ENCODE peak calls at places on chromosome 14, in ten cellular contexts. D, J, V, L, O, K, Z, M, X and P are unnamed samples.
A peak's percentile ranks its signal among the peaks of the same experiment; 100 is the strongest.

GRCh38 chr14:54762296-54762695 is 140.3 kb downstream of the GCH1 start:
- DNase-seq in D (no peak), O (no peak), X (peak; percentile 18), Z (peak; percentile 20), M (no peak), K (no peak), L (no peak), V (no peak), J (no peak), P (no peak)

GRCh38 chr14:20468773-20469241 is 399 bp upstream of the PNP start:
- DNase-seq in X (no peak), M (no peak), K (no peak), L (peak; percentile 54), D (no peak), Z (peak; percentile 48), J (no peak), O (no peak), V (no peak), P (peak; percentile 30)

GRCh38 chr14:40447032-40447431 is 1014.8 kb upstream of the FBXO33 start:
- DNase-seq in M (no peak), X (no peak), Z (no peak), K (no peak), V (no peak), J (no peak), L (peak; percentile 28), O (no peak), D (no peak), P (peak; percentile 3)

GRCh38 chr14:71742491-71742890 is 189.7 kb upstream of the RGS6 start:
- DNase-seq in Z (no peak), M (no peak), D (no peak), O (no peak), V (no peak), K (no peak), J (no peak), L (no peak), X (no peak), P (no peak)

GRCh38 chr14:68606644-68607043 is 186.2 kb downstream of the ZFP36L1 start:
- DNase-seq in Z (no peak), O (no peak), X (no peak), D (no peak), J (no peak), K (no peak), V (no peak), L (no peak), M (no peak), P (no peak)

GRCh38 chr14:93348292-93348691 is 1.3 kb downstream of the COX8C start:
- DNase-seq in L (no peak), O (no peak), K (no peak), Z (no peak), D (no peak), J (no peak), V (no peak), X (no peak), M (no peak), P (no peak)

GRCh38 chr14:71418591-71419245 is 511.5 kb downstream of the PCNX1 start:
- DNase-seq in Z (no peak), J (no peak), L (no peak), M (no peak), V (no peak), D (no peak), X (no peak), K (no peak), O (no peak), P (no peak)

GRCh38 chr14:69612759-69613145 is 1.4 kb downstream of the SUSD6 start:
- DNase-seq in O (no peak), L (peak; percentile 72), Z (peak; percentile 42), K (no peak), D (no peak), J (no peak), V (no peak), X (no peak), M (peak; percentile 33), P (no peak)

GRCh38 chr14:51457858-51458562 is 193.7 kb upstream of the FRMD6 start:
- DNase-seq in X (no peak), M (no peak), L (no peak), J (no peak), D (no peak), K (no peak), V (no peak), O (no peak), Z (no peak), P (no peak)

GRCh38 chr14:34219661-34220060 is 242.4 kb downstream of the SPTSSA start:
- DNase-seq in O (no peak), J (no peak), D (no peak), L (no peak), Z (no peak), K (no peak), X (no peak), M (no peak), V (no peak), P (no peak)

GRCh38 chr14:89861630-89862029 is 92.9 kb downstream of the EFCAB11 start:
- DNase-seq in J (no peak), L (no peak), V (no peak), X (no peak), O (no peak), K (no peak), Z (no peak), M (no peak), D (no peak), P (no peak)